ENCODE peak calls at places on chromosomes 5 and 9, in five cellular contexts. D is kidney, X is SJSA1, Q is NCI-H187, M is mucosa of gallbladder. F is an unnamed sample.

GRCh38 chr5:169350759-169351240 is 49.9 kb upstream of the SLIT3 start:
- DNase-seq in D (peak; percentile 62), X (peak; percentile 99), Q (no peak), M (peak; percentile 19), F (peak; percentile 17)

GRCh38 chr5:45113726-45114125 is 305.0 kb downstream of the MRPS30 start:
- DNase-seq in D (no peak), X (no peak), Q (no peak), M (no peak), F (no peak)

GRCh38 chr5:136730426-136730825 is 365.1 kb upstream of the TRPC7 start:
- DNase-seq in D (no peak), X (no peak), Q (peak; percentile 22), M (no peak), F (no peak)

GRCh38 chr5:140294753-140295152 is 8.1 kb downstream of the PFDN1 start:
- DNase-seq in D (no peak), X (no peak), Q (no peak), M (no peak), F (no peak)

GRCh38 chr5:159211712-159212111 is 2.4 kb upstream of the RNF145 start:
- DNase-seq in D (no peak), X (no peak), Q (no peak), M (no peak), F (no peak)

GRCh38 chr9:69885474-69885929 is 64.9 kb downstream of the CFAP95 start:
- DNase-seq in D (no peak), X (peak; percentile 62), Q (no peak), M (peak; percentile 75), F (no peak)

GRCh38 chr9:114096866-114097612 is 2.1 kb downstream of the KIF12 start:
- DNase-seq in D (no peak), X (no peak), Q (no peak), M (no peak), F (no peak)

GRCh38 chr9:97905228-97905627 is 17.1 kb downstream of the TRMO start:
- DNase-seq in D (no peak), X (no peak), Q (no peak), M (no peak), F (no peak)

GRCh38 chr5:10602031-10602806 is 38.3 kb downstream of the ANKRD33B start:
- DNase-seq in D (no peak), X (no peak), Q (no peak), M (no peak), F (no peak)

GRCh38 chr5:80181618-80182211 is 74.1 kb downstream of the SERINC5 start:
- DNase-seq in D (peak; percentile 80), X (no peak), Q (no peak), M (peak; percentile 89), F (no peak)

GRCh38 chr5:60883229-60883628 is 39.2 kb upstream of the ELOVL7 start:
- DNase-seq in D (no peak), X (no peak), Q (no peak), M (no peak), F (no peak)

F was measured in brain pericyte.